ENCODE peak calls at places on chromosomes 12 and 14, in four cellular contexts. V, R, E and U are unnamed samples.

GRCh38 chr14:38716871-38717270 is 386.2 kb downstream of the SEC23A start:
- DNase-seq in V (no peak), R (no peak), E (no peak), U (no peak)

GRCh38 chr12:15180975-15181683 is 40.1 kb downstream of the RERG start:
- DNase-seq in V (no peak), R (no peak), E (no peak), U (no peak)

GRCh38 chr12:46562625-46563228 is 190.2 kb upstream of the SLC38A2 start:
- DNase-seq in V (no peak), R (no peak), E (peak), U (no peak)

GRCh38 chr12:110689002-110689600 is at the start of gene HVCN1:
- DNase-seq in V (no peak), R (peak), E (no peak), U (peak)

GRCh38 chr14:83559721-83560120 is 1970.2 kb upstream of the FLRT2 start:
- DNase-seq in V (no peak), R (no peak), E (no peak), U (no peak)

GRCh38 chr14:100140452-100141132 is 18.9 kb downstream of the DEGS2 start:
- DNase-seq in V (no peak), R (peak), E (peak), U (no peak)

GRCh38 chr12:100959481-100959880 is 164.9 kb downstream of the ANO4 start:
- DNase-seq in V (no peak), R (no peak), E (no peak), U (no peak)

GRCh38 chr12:43273467-43273866 is 278.5 kb downstream of the ADAMTS20 start:
- DNase-seq in V (no peak), R (no peak), E (no peak), U (no peak)

GRCh38 chr14:89351364-89351957 is 65.6 kb downstream of the FOXN3 start:
- DNase-seq in V (no peak), R (no peak), E (peak), U (no peak)

GRCh38 chr14:74875941-74876913 is at the start of gene PROX2:
- DNase-seq in V (no peak), R (no peak), E (no peak), U (no peak)

GRCh38 chr12:109385339-109386078 is 37.8 kb downstream of the MYO1H start:
- DNase-seq in V (no peak), R (no peak), E (peak), U (no peak)

DNA sequence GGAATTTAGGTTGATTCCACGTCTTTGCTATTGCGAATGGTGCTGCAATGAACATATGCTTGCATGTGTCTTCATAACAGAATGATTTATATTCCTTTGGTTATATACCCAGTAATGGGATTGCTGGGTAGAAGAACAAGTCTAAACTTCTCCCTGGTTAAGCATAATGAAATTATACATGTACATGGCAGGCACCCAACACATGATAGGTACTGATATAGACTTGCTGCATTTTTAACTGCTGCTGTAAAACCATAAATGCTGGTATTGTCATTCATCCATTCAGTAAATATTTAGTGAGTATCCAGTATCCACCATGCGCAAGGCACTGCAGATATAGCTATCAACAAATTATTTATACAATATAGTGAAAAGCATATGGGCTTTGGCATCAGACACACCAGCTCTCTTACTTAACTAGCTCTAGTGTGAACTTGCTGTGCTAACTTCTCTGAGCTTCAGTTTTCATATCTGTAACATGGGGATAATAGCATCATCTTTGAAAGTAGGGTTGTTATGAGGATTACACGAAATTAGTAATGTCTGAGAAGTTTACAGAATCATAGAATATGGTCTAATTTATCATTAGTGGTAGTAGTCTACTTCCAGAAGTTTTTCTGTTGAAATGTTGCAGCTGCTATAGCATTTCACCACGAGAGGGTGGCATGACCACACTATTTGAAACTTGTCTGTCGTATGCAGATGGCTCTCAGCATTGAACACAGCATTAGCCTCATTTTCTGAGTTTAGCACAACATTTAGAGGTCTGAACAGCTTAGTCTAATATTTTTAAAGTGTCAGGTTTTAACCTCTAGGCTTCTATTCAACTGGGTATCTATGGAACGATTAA is 32.0 kb upstream of the SEL1L start:
- DNase-seq in V (no peak), R (no peak), E (peak), U (no peak)
- TF ChIP-seq CTCF in V (no peak), R (peak), E (peak), U (peak)

DNA sequence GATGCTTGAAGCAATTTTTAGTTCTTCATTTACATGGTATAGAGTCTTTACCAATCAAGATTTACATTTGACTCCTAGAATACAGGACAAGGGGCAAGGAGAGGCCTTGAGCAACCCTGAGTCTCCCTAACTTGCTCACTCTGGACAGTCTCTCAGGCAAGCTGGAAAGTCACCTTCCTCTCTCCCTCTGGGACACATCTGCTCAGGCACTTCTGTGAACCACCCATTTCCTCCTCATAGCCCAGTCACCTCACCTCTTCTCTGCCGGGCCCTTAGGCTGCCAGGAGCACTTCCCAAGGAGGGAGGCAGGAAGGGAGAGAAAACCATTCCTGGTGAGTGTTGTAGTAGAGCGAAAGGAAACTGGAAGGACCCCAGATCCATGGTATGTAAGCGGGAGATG is 202.8 kb downstream of the TTC7B start:
- DNase-seq in V (no peak), R (no peak), E (no peak), U (no peak)
- TF ChIP-seq CTCF in V (no peak), R (no peak), E (no peak), U (no peak)

GRCh38 chr12:54628186-54628846 is 6.4 kb downstream of the LACRT start:
- DNase-seq in V (no peak), R (no peak), E (no peak), U (no peak)

GRCh38 chr12:54629925-54630324 is 4.8 kb downstream of the LACRT start:
- DNase-seq in V (no peak), R (no peak), E (no peak), U (no peak)

GRCh38 chr12:54631551-54631950 is 3.1 kb downstream of the LACRT start:
- DNase-seq in V (no peak), R (no peak), E (no peak), U (no peak)

GRCh38 chr12:54634795-54635194 is at the start of gene LACRT:
- DNase-seq in V (no peak), R (no peak), E (no peak), U (no peak)

DNA sequence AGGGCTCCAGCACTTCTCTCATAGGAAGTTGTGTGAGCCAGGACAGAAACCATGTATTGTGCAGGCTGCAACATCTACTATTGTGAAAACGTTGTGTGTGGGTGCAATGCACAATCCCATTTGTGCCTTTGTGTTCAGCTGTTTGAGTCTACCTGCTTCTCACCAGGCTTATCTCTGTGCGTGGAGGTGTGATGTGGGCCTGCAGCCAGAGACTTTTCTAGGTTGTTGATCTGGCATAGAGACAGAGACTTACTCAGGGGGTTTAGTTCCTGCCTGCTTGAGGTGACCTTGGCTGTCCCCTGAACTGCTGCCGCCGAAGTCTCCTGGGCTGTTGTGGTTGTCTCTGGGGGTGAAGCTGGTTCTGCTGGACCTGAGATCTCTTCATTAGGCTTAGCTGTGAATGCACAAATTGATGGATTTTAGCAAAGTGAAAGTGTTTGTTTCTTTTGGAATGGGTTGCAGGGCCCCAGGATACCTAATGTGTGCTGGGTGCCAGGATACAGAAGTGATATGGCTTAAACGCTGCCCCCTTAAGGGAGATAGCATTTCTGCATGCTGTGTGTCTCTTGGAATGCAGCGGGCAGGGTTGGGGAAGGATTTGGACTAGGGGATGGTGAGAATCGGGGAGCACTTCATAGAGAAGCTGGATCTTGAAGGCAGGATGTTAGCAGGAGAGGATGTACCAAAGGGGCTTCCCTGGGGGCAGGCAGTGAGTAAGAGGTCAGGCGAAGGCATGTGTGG is 2.5 kb downstream of the LACRT start:
- DNase-seq in V (no peak), R (no peak), E (no peak), U (no peak)
- TF ChIP-seq CTCF in V (no peak), R (peak), E (no peak), U (peak)

GRCh38 chr12:133080051-133080618 is 588 bp upstream of the ZNF140 start:
- DNase-seq in V (peak), R (peak), E (peak), U (peak)
- TF ChIP-seq CTCF in V (no peak), R (no peak), E (no peak), U (no peak)

DNA sequence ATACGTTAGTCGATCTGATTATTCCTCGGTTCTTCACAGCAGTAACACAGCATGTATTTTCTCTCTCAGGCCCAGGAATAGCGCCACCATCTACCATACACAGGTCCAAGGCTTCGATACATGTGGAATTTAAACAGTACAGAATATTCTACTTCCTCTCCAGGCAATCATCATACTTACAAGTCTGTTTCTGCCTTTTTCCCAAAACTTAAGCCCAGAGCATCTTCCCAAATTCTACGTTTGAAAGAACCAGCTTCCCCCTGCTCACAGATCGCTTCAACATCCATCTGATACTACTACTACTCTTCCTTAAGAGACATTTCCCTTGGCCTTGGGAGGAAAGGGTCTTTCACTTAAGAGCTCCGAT is 626 bp downstream of the TXNDC16 start:
- DNase-seq in V (no peak), R (no peak), E (peak), U (no peak)
- TF ChIP-seq CTCF in V (no peak), R (peak), E (peak), U (peak)